ENCODE peak calls at places on chromosome 17, in seven cellular contexts. B is sigmoid colon, U is K562, K is transverse colon, X is stomach, G is breast epithelium, C is HCT116. H is an unnamed sample.

GRCh38 chr17:9890124-9890523 is 14.9 kb downstream of the RCVRN start:
- DNase-seq in B (no peak), X (no peak), U (peak; percentile 49), K (no peak), C (peak; percentile 43), G (no peak), H (no peak)

GRCh38 chr17:56653877-56654276 is 60.4 kb downstream of the NOG start:
- DNase-seq in C (peak; percentile 63), U (peak; percentile 34), X (no peak), B (no peak), K (no peak), G (no peak), H (no peak)

GRCh38 chr17:48037924-48038323 is 327 bp upstream of the COPZ2 start:
- DNase-seq in G (no peak), B (no peak), U (no peak), C (no peak), X (no peak), K (no peak), H (no peak)

GRCh38 chr17:7355053-7355452 is at the start of gene TMEM95:
- DNase-seq in B (peak; percentile 78), U (no peak), G (no peak), K (peak; percentile 13), C (no peak), X (no peak), H (no peak)

GRCh38 chr17:6574689-6575595 is 18.6 kb upstream of the PITPNM3 start:
- DNase-seq in U (peak; percentile 65), C (no peak), X (peak; percentile 33), G (no peak), B (no peak), K (peak; percentile 34), H (no peak)

GRCh38 chr17:18041776-18042175 is 2.6 kb downstream of the GID4 start:
- DNase-seq in B (no peak), C (no peak), G (no peak), K (no peak), U (no peak), X (no peak), H (no peak)

GRCh38 chr17:48633266-48633816 is 7.2 kb upstream of the HOXB9 start:
- DNase-seq in C (no peak), X (no peak), G (no peak), B (peak; percentile 51), K (no peak), U (no peak), H (no peak)

GRCh38 chr17:66829883-66830282 is 5.0 kb upstream of the CACNG5 start:
- DNase-seq in B (peak; percentile 28), C (no peak), X (no peak), G (no peak), U (no peak), K (no peak), H (no peak)

GRCh38 chr17:78133179-78133951 is 2.8 kb downstream of the TMC8 start:
- DNase-seq in C (no peak), G (no peak), U (no peak), K (no peak), X (no peak), B (no peak), H (no peak)

GRCh38 chr17:58515286-58515685 is 848 bp upstream of the MTMR4 start:
- DNase-seq in C (no peak), X (no peak), K (no peak), G (no peak), B (no peak), U (no peak), H (no peak)

GRCh38 chr17:39937462-39937861 is 9.9 kb downstream of the LRRC3C start:
- DNase-seq in X (no peak), C (no peak), U (no peak), G (no peak), K (no peak), B (no peak), H (no peak)

GRCh38 chr17:40303706-40304450 is 5.1 kb upstream of the RARA start:
- DNase-seq in X (no peak), G (no peak), K (peak; percentile 37), B (peak; percentile 95), C (no peak), U (no peak), H (no peak)

DNA sequence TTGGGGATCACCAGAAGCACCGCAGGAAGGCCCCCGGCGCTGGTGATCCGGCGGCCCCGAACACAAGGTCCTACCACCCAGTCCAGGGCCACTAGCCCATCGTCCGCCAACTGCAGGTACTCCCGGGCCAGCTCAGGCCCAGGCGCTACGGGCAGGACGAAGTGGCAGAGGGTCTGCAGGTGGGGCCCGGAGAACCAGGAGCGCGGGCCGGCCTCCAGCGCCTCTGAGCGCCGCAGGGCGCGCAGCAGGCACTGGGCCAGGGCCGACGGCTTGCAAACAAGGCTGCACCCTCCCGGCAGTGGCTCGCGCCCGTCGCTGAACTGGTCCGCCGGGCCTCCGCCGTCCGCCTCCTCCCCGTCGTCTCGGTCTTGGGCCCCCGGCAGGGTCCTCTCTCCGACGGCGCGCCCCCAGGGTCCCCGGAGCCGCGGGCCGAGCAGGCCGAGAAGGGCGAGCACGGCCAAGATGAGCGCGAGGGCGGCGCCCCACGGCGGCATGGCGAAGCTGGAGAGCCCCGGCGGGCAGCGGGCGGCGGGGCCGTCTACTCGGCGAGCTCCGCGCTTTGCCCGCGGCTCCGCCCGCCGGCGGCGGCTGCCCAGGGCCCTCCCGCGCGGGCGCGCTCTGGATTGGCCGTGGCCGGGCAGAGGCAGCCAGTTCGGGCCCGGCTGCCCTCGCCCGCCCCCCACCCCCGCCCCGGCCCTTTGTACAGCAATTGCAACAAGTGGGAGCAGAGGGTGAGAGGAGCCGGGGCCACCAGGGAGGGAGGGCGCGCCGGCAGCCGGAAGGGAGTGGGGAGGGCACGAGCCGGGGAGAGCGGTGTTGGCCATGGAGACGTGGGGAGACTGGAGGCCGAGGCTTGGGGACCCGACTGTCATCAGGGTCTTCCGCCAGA is at the start of gene ABHD15:
- DNase-seq in U (no peak), B (peak; percentile 87), X (peak; percentile 79), G (peak; percentile 55), C (peak; percentile 19), K (peak; percentile 84), H (peak; percentile 53)
- TF ChIP-seq POLR2AphosphoS5 in U (no peak), B (peak; percentile 67), X (peak; percentile 75), G (no peak), C (peak; percentile 22), K (peak; percentile 79), H (no peak)

GRCh38 chr17:4188076-4188475 is 45.1 kb downstream of the CYB5D2 start:
- DNase-seq in K (no peak), G (no peak), U (no peak), X (no peak), B (no peak), C (no peak), H (no peak)
- H3K36me3 ChIP-seq in K (no peaks in the 10 kb centered on the region), G (no peaks in the 10 kb centered on the region), U (peaks cover 66% of the 10 kb centered on the region), X (peaks cover 91% of the 10 kb centered on the region), B (peaks cover 90% of the 10 kb centered on the region), C (peaks cover 17% of the 10 kb centered on the region), H (no peaks in the 10 kb centered on the region)

GRCh38 chr17:81237591-81238489 is 1.0 kb downstream of the TEPSIN start:
- DNase-seq in C (no peak), G (no peak), B (no peak), U (no peak), K (no peak), X (no peak), H (no peak)

GRCh38 chr17:81239714-81240555 is 817 bp downstream of the NDUFAF8 start:
- DNase-seq in C (no peak), X (no peak), U (peak; percentile 48), B (no peak), K (no peak), G (no peak), H (no peak)

GRCh38 chr17:81238490-81238814 is 403 bp downstream of the TEPSIN start:
- DNase-seq in X (no peak), U (no peak), G (no peak), K (no peak), B (no peak), C (no peak), H (no peak)

GRCh38 chr17:81241203-81241602 is 2.1 kb downstream of the NDUFAF8 start:
- DNase-seq in B (no peak), X (no peak), K (no peak), G (no peak), U (no peak), C (no peak), H (no peak)

DNA sequence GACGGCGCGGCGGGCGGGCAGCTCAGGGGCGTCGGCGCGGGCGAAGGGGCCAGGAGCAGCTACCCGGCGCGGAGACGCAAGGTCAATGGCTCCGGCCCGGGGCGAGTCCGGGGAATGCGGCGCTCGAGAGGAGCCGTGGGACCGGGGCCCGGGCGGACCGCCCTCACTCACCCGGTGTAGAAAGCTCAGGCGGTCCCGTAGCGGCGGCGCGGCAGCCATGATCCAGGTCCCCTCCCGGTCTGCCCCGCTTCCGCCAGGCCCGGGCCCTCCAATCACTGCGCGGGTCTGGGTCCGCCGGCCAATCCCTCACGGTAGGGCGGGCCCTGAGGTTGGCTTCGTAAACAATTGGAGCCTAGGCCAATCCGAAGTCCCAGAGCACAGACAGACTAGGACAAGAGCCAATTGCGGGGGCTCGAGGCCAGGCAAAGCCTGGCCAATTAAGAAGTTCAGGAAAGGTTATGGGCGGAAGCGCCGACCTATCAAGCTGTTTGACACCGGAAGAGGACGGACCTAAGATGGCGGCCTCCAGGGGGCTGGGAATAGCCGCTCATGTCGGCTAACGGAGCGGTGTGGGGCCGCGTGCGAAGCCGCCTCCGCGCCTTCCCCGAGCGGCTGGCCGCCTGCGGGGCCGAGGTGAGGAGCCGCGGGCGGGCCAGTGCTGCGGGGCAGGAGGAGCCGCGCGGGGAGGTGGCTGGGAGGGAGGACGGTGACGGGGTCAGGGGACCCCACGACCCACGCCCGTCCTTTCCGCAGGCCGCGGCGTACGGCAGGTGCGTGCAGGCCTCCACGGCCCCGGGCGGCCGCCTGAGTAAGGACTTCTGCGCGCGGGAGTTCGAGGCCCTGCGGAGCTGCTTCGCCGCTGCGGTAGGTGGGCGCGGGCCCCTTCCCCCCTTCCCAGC is at the start of the genes NDUFAF8 and TEPSIN:
- DNase-seq in C (peak; percentile 100), X (peak; percentile 99), G (peak; percentile 98), K (peak; percentile 97), B (peak; percentile 99), U (peak; percentile 97), H (peak; percentile 99)
- TF ChIP-seq POLR2A in C (peak; percentile 24), X (no peak), G (peak; percentile 37), K (peak; percentile 73), B (peak; percentile 19), U (peak; percentile 75), H (peak; percentile 40)

GRCh38 chr17:81147701-81148100 is 17.6 kb upstream of the PVALEF start:
- DNase-seq in C (no peak), B (no peak), K (no peak), X (no peak), U (no peak), G (no peak), H (no peak)

GRCh38 chr17:81151039-81151677 is 14.1 kb upstream of the PVALEF start:
- DNase-seq in B (no peak), C (no peak), U (no peak), X (no peak), G (no peak), K (no peak), H (no peak)

GRCh38 chr17:81148986-81149533 is 16.2 kb upstream of the PVALEF start:
- DNase-seq in X (no peak), U (no peak), K (no peak), G (no peak), C (no peak), B (no peak), H (no peak)

GRCh38 chr17:81150379-81151038 is 14.8 kb upstream of the PVALEF start:
- DNase-seq in C (no peak), B (no peak), K (peak; percentile 27), X (no peak), G (no peak), U (no peak), H (no peak)

GRCh38 chr17:81148571-81148970 is 16.7 kb upstream of the PVALEF start:
- DNase-seq in K (no peak), U (no peak), B (no peak), G (no peak), X (no peak), C (no peak), H (no peak)
- TF ChIP-seq POLR2AphosphoS5 in K (no peak), U (no peak), B (no peak), G (no peak), X (no peak), C (no peak), H (no peak)

GRCh38 chr17:63480826-63481487 is 4.1 kb downstream of the ACE start:
- DNase-seq in U (no peak), C (no peak), X (no peak), G (no peak), K (no peak), B (no peak), H (no peak)
- H3K36me3 ChIP-seq in U (no peaks in the 10 kb centered on the region), C (no peaks in the 10 kb centered on the region), X (no peaks in the 10 kb centered on the region), G (no peaks in the 10 kb centered on the region), K (no peaks in the 10 kb centered on the region), B (no peaks in the 10 kb centered on the region), H (no peaks in the 10 kb centered on the region)